ENCODE peak calls at places on chromosomes 2 and 18, in eight cellular contexts. One of them, this sample, is unnamed.

GRCh38 chr18:11108956-11109355 is 40.4 kb downstream of the PIEZO2 start:
- DNase-seq in H54: no peak
- DNase-seq in IMR-90: no peak
- DNase-seq in heart right ventricle: no peak
- DNase-seq in NCI-H2081: no peak
- DNase-seq in AG04450: no peak
- DNase-seq in substantia nigra: no peak
- DNase-seq in activated T-cell treated with anti-CD3 and anti-CD28 coated beads, Interleukin-2, amount 50 U/mL, for 48 hours: no peak
- DNase-seq in this sample: no peak

GRCh38 chr2:149049142-149049541 is 10.6 kb downstream of the LYPD6B start:
- DNase-seq in H54: no peak
- DNase-seq in IMR-90: peak
- DNase-seq in heart right ventricle: no peak
- DNase-seq in NCI-H2081: no peak
- DNase-seq in AG04450: peak
- DNase-seq in substantia nigra: no peak
- DNase-seq in activated T-cell treated with anti-CD3 and anti-CD28 coated beads, Interleukin-2, amount 50 U/mL, for 48 hours: no peak
- DNase-seq in this sample: no peak

GRCh38 chr2:25381502-25381901 is 39.8 kb upstream of the DNMT3A start:
- DNase-seq in H54: no peak
- DNase-seq in IMR-90: no peak
- DNase-seq in heart right ventricle: no peak
- DNase-seq in NCI-H2081: no peak
- DNase-seq in AG04450: no peak
- DNase-seq in substantia nigra: no peak
- DNase-seq in activated T-cell treated with anti-CD3 and anti-CD28 coated beads, Interleukin-2, amount 50 U/mL, for 48 hours: no peak
- DNase-seq in this sample: no peak

GRCh38 chr2:178756843-178757242 is 50.4 kb downstream of the TTN start:
- DNase-seq in H54: peak
- DNase-seq in IMR-90: peak
- DNase-seq in heart right ventricle: no peak
- DNase-seq in NCI-H2081: no peak
- DNase-seq in AG04450: no peak
- DNase-seq in substantia nigra: no peak
- DNase-seq in activated T-cell treated with anti-CD3 and anti-CD28 coated beads, Interleukin-2, amount 50 U/mL, for 48 hours: no peak
- DNase-seq in this sample: no peak

GRCh38 chr18:21184396-21184996 is 57.5 kb upstream of the GREB1L start:
- DNase-seq in H54: no peak
- DNase-seq in IMR-90: no peak
- DNase-seq in heart right ventricle: no peak
- DNase-seq in NCI-H2081: no peak
- DNase-seq in AG04450: no peak
- DNase-seq in substantia nigra: no peak
- DNase-seq in activated T-cell treated with anti-CD3 and anti-CD28 coated beads, Interleukin-2, amount 50 U/mL, for 48 hours: no peak
- DNase-seq in this sample: no peak

GRCh38 chr2:197998702-197999101 is 194.3 kb downstream of the PLCL1 start:
- DNase-seq in H54: no peak
- DNase-seq in IMR-90: no peak
- DNase-seq in heart right ventricle: no peak
- DNase-seq in NCI-H2081: no peak
- DNase-seq in AG04450: no peak
- DNase-seq in substantia nigra: no peak
- DNase-seq in activated T-cell treated with anti-CD3 and anti-CD28 coated beads, Interleukin-2, amount 50 U/mL, for 48 hours: peak
- DNase-seq in this sample: no peak

GRCh38 chr18:63762518-63762917 is 12.7 kb upstream of the SERPINB7 start:
- DNase-seq in H54: no peak
- DNase-seq in IMR-90: peak
- DNase-seq in heart right ventricle: no peak
- DNase-seq in NCI-H2081: no peak
- DNase-seq in AG04450: peak
- DNase-seq in substantia nigra: no peak
- DNase-seq in activated T-cell treated with anti-CD3 and anti-CD28 coated beads, Interleukin-2, amount 50 U/mL, for 48 hours: no peak
- DNase-seq in this sample: no peak

GRCh38 chr2:111164078-111164477 is 43.4 kb downstream of the BCL2L11 start:
- DNase-seq in H54: no peak
- DNase-seq in IMR-90: no peak
- DNase-seq in heart right ventricle: no peak
- DNase-seq in NCI-H2081: no peak
- DNase-seq in AG04450: no peak
- DNase-seq in substantia nigra: no peak
- DNase-seq in activated T-cell treated with anti-CD3 and anti-CD28 coated beads, Interleukin-2, amount 50 U/mL, for 48 hours: no peak
- DNase-seq in this sample: no peak